ENCODE peak calls at places on chromosomes 3 and 15, in seven cellular contexts. O is tibial artery, L is GM12865, D is astrocyte, I is transverse colon, N is stomach, S is AG10803. M is an unnamed sample.

GRCh38 chr3:190983875-190984274 is 121.4 kb upstream of the GMNC start:
- DNase-seq in O (no peak), L (peak; percentile 10), D (no peak), I (no peak), N (no peak), S (no peak), M (no peak)

GRCh38 chr3:42686832-42687650 is 1.7 kb downstream of the KLHL40 start:
- DNase-seq in O (peak; percentile 43), L (no peak), D (no peak), I (no peak), N (no peak), S (no peak), M (no peak)

GRCh38 chr15:33200903-33201302 is 6.4 kb upstream of the FMN1 start:
- DNase-seq in O (no peak), L (no peak), D (peak; percentile 72), I (no peak), N (no peak), S (no peak), M (peak; percentile 39)

GRCh38 chr15:68326711-68327412 is 49.3 kb downstream of the FEM1B start:
- DNase-seq in O (no peak), L (no peak), D (no peak), I (no peak), N (no peak), S (no peak), M (no peak)

GRCh38 chr15:51708013-51708412 is 26.7 kb downstream of the SCG3 start:
- DNase-seq in O (no peak), L (no peak), D (no peak), I (no peak), N (no peak), S (peak; percentile 13), M (peak; percentile 17)

GRCh38 chr3:126620743-126621142 is 34.2 kb downstream of the TXNRD3 start:
- DNase-seq in O (no peak), L (no peak), D (peak; percentile 32), I (no peak), N (no peak), S (peak; percentile 17), M (no peak)

GRCh38 chr15:68972201-68973065 is 42.1 kb upstream of the NOX5 start:
- DNase-seq in O (no peak), L (no peak), D (no peak), I (no peak), N (no peak), S (no peak), M (no peak)

GRCh38 chr15:60821462-60822061 is 342.6 kb upstream of the ICE2 start:
- DNase-seq in O (no peak), L (no peak), D (no peak), I (no peak), N (no peak), S (no peak), M (no peak)

GRCh38 chr3:22269827-22270226 is 518.8 kb upstream of the ZNF385D start:
- DNase-seq in O (no peak), L (no peak), D (peak; percentile 16), I (no peak), N (no peak), S (peak; percentile 21), M (peak; percentile 31)

GRCh38 chr3:80734955-80735354 is 967.2 kb upstream of the ROBO1 start:
- DNase-seq in O (no peak), L (no peak), D (no peak), I (no peak), N (no peak), S (no peak), M (no peak)

GRCh38 chr3:156633335-156633734 is 41.1 kb upstream of the TIPARP start:
- DNase-seq in O (peak; percentile 77), L (no peak), D (peak; percentile 95), I (no peak), N (no peak), S (peak; percentile 96), M (no peak)

GRCh38 chr15:50096158-50096821 is 22.7 kb downstream of the ATP8B4 start:
- DNase-seq in O (no peak), L (no peak), D (no peak), I (no peak), N (no peak), S (no peak), M (no peak)

GRCh38 chr15:48866141-48866563 is 11.8 kb upstream of the EID1 start:
- DNase-seq in O (no peak), L (no peak), D (peak; percentile 59), I (no peak), N (no peak), S (peak; percentile 60), M (no peak)

GRCh38 chr15:52010633-52011595 is 8.1 kb upstream of the MAPK6 start:
- DNase-seq in O (no peak), L (peak; percentile 94), D (peak; percentile 90), I (no peak), N (peak; percentile 71), S (peak; percentile 84), M (peak; percentile 99)

GRCh38 chr3:11143476-11143875 is 10.8 kb upstream of the HRH1 start:
- DNase-seq in O (peak; percentile 17), L (no peak), D (no peak), I (no peak), N (no peak), S (no peak), M (no peak)

GRCh38 chr3:2099779-2100191 is 1.1 kb downstream of the CNTN4 start:
- DNase-seq in O (no peak), L (no peak), D (no peak), I (no peak), N (no peak), S (no peak), M (no peak)

GRCh38 chr15:82875411-82876003 is 66.1 kb downstream of the WHAMM start:
- DNase-seq in O (no peak), L (no peak), D (peak; percentile 69), I (no peak), N (no peak), S (peak; percentile 61), M (peak; percentile 78)

GRCh38 chr3:115141018-115141757 is 5.9 kb downstream of the ZBTB20 start:
- DNase-seq in O (no peak), L (peak; percentile 50), D (no peak), I (no peak), N (no peak), S (no peak), M (no peak)

GRCh38 chr3:176510097-176510496 is 687.2 kb downstream of the TBL1XR1 start:
- DNase-seq in O (no peak), L (no peak), D (no peak), I (no peak), N (no peak), S (no peak), M (no peak)
- TF ChIP-seq CTCF in O (no peak), L (no peak), D (no peak), I (no peak), N (no peak), S (no peak), M (no peak)

GRCh38 chr3:143831998-143832397 is 16.3 kb downstream of the SLC9A9 start:
- DNase-seq in O (no peak), L (peak; percentile 67), D (no peak), I (no peak), N (no peak), S (no peak), M (no peak)
- H3K4me3 ChIP-seq in O (no peak overlapping the region), L (peak overlapping the region; percentile 47), D (no peak overlapping the region), I (no peak overlapping the region), N (no peak overlapping the region), S (no peak overlapping the region), M (no peak overlapping the region)

GRCh38 chr15:101694261-101694660 is 30.0 kb downstream of the TARS3 start:
- DNase-seq in O (no peak), L (no peak), D (no peak), I (no peak), N (no peak), S (no peak), M (peak; percentile 46)
- TF ChIP-seq CTCF in O (no peak), L (peak; percentile 6), D (no peak), I (no peak), N (no peak), S (no peak), M (peak; percentile 16)

DNA sequence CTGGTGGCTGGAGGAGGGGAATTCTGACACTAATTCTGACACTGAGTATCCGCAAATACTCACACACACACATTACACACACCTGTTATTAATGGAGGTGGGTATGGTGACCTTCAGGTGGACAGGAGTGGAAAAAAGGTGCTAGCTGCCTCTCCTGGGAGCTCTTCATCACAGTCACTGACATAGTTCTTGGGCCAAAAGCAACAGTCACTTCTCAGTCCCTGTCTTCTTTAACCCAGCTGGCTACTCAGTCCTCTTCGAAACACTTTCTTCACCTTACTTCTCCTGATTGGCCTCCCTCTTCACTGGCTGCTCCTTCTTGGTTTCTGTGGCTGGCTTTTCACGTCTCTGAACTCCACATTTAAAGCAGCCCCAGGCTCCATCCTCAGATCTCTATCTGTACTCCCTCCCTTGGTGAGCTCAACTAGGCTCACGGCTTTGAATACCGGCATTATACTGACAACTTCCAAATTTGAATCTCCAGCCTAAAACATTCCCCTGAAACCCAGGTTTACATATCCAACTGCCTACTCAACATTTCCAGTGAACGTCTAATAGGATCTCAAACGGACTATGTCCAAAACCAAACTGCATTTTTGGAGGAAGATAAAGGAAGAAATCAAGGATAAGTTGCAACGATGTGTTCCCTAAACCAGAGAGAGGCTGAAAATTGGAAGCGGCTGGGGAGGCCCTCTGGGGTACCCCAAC is 53.2 kb upstream of the HEG1 start:
- DNase-seq in O (no peak), L (peak; percentile 63), D (no peak), I (no peak), N (no peak), S (no peak), M (no peak)
- H3K4me3 ChIP-seq in O (no peak overlapping the region), L (peak overlapping the region; percentile 79), D (no peak overlapping the region), I (no peak overlapping the region), N (no peak overlapping the region), S (no peak overlapping the region), M (no peak overlapping the region)

GRCh38 chr15:26759991-26760390 is 12.9 kb downstream of the GABRB3 start:
- DNase-seq in O (no peak), L (no peak), D (no peak), I (no peak), N (no peak), S (no peak), M (no peak)
- TF ChIP-seq CTCF in O (no peak), L (no peak), D (no peak), I (no peak), N (no peak), S (no peak), M (no peak)